ENCODE peak calls at places on chromosomes 5 and 9, in seven cellular contexts. C, M, X, B, A, G and T are unnamed samples.

GRCh38 chr9:135857371-135857786 is 50.0 kb downstream of the CAMSAP1 start:
- DNase-seq in C (peak; percentile 75), M (peak; percentile 55), X (no peak), B (no peak), A (no peak), G (no peak), T (no peak)

GRCh38 chr9:128887914-128888350 is 6.0 kb downstream of the LRRC8A start:
- DNase-seq in C (no peak), M (peak; percentile 37), X (no peak), B (no peak), A (no peak), G (no peak), T (no peak)

GRCh38 chr5:171390883-171391677 is 3.4 kb downstream of the NPM1 start:
- DNase-seq in C (no peak), M (no peak), X (no peak), B (no peak), A (no peak), G (no peak), T (no peak)

GRCh38 chr5:54630738-54631369 is 113.3 kb downstream of the SNX18 start:
- DNase-seq in C (no peak), M (peak; percentile 36), X (no peak), B (no peak), A (no peak), G (peak; percentile 78), T (no peak)

GRCh38 chr5:31049933-31050704 is 143.4 kb upstream of the CDH6 start:
- DNase-seq in C (peak; percentile 45), M (no peak), X (no peak), B (no peak), A (no peak), G (no peak), T (no peak)

GRCh38 chr5:107542428-107542827 is 128.3 kb downstream of the EFNA5 start:
- DNase-seq in C (peak; percentile 96), M (peak; percentile 90), X (peak; percentile 34), B (peak; percentile 95), A (no peak), G (peak; percentile 86), T (no peak)

GRCh38 chr5:5418764-5419163 is 3.7 kb upstream of the ICE1 start:
- DNase-seq in C (no peak), M (no peak), X (no peak), B (peak; percentile 31), A (no peak), G (no peak), T (no peak)

GRCh38 chr5:173456751-173457171 is 128.5 kb upstream of the STC2 start:
- DNase-seq in C (peak; percentile 98), M (peak; percentile 37), X (no peak), B (no peak), A (no peak), G (no peak), T (no peak)

GRCh38 chr5:97044057-97044456 is 98.4 kb downstream of the LIX1 start:
- DNase-seq in C (peak; percentile 49), M (peak; percentile 9), X (peak; percentile 16), B (no peak), A (no peak), G (no peak), T (no peak)

GRCh38 chr5:109411627-109412026 is 1.9 kb upstream of the PJA2 start:
- DNase-seq in C (peak; percentile 73), M (peak; percentile 95), X (no peak), B (no peak), A (no peak), G (no peak), T (no peak)

GRCh38 chr5:72955143-72955767 is 586 bp upstream of the FCHO2 start:
- DNase-seq in C (no peak), M (no peak), X (peak; percentile 88), B (no peak), A (no peak), G (peak; percentile 90), T (no peak)

GRCh38 chr9:87282477-87282991 is 215.1 kb upstream of the DAPK1 start:
- DNase-seq in C (no peak), M (no peak), X (no peak), B (no peak), A (no peak), G (no peak), T (no peak)

GRCh38 chr9:112061152-112061740 is 113.9 kb downstream of the SUSD1 start:
- DNase-seq in C (peak; percentile 90), M (peak; percentile 97), X (peak; percentile 24), B (no peak), A (no peak), G (peak; percentile 88), T (peak; percentile 48)

GRCh38 chr9:96441798-96442445 is 8.0 kb upstream of the HABP4 start:
- DNase-seq in C (peak; percentile 59), M (peak; percentile 44), X (no peak), B (no peak), A (no peak), G (no peak), T (no peak)

GRCh38 chr5:97840643-97841042 is 657.6 kb upstream of the RIOK2 start:
- DNase-seq in C (peak; percentile 18), M (no peak), X (no peak), B (no peak), A (no peak), G (no peak), T (no peak)

GRCh38 chr9:68714416-68715180 is 9.6 kb downstream of the PIP5K1B start:
- DNase-seq in C (no peak), M (no peak), X (no peak), B (peak; percentile 26), A (no peak), G (no peak), T (no peak)

GRCh38 chr9:87336407-87336806 is 161.3 kb upstream of the DAPK1 start:
- DNase-seq in C (peak; percentile 4), M (peak; percentile 10), X (no peak), B (peak; percentile 60), A (no peak), G (no peak), T (no peak)

GRCh38 chr9:2743937-2744529 is 26.7 kb downstream of the KCNV2 start:
- DNase-seq in C (no peak), M (no peak), X (no peak), B (no peak), A (no peak), G (no peak), T (no peak)

GRCh38 chr9:89969881-89970639 is 365.2 kb downstream of the GADD45G start:
- DNase-seq in C (no peak), M (no peak), X (no peak), B (no peak), A (no peak), G (no peak), T (no peak)
- H3K27ac ChIP-seq in C (no peak overlapping the region), M (no peak overlapping the region), X (no peak overlapping the region), B (no peak overlapping the region), A (no peak overlapping the region), G (no peak overlapping the region), T (no peak overlapping the region)

GRCh38 chr9:29456940-29457339 is 1883.7 kb upstream of the C9orf72 start:
- DNase-seq in C (peak; percentile 81), M (peak; percentile 5), X (no peak), B (no peak), A (no peak), G (no peak), T (no peak)
- H3K9me3 ChIP-seq in C (no peaks in the 10 kb centered on the region), M (no peaks in the 10 kb centered on the region), X (peaks cover 24% of the 10 kb centered on the region), B (no peaks in the 10 kb centered on the region), A (no peaks in the 10 kb centered on the region), G (no peaks in the 10 kb centered on the region), T (no peaks in the 10 kb centered on the region)

GRCh38 chr5:138909734-138910133 is 34.6 kb upstream of the LRRTM2 start:
- DNase-seq in C (no peak), M (no peak), X (no peak), B (no peak), A (no peak), G (no peak), T (no peak)

GRCh38 chr5:138910546-138911185 is 35.5 kb upstream of the LRRTM2 start:
- DNase-seq in C (no peak), M (no peak), X (no peak), B (no peak), A (no peak), G (no peak), T (no peak)

GRCh38 chr5:138913773-138914172 is 38.6 kb upstream of the LRRTM2 start:
- DNase-seq in C (no peak), M (no peak), X (no peak), B (peak; percentile 26), A (no peak), G (no peak), T (no peak)

GRCh38 chr5:138912093-138912492 is 37.0 kb upstream of the LRRTM2 start:
- DNase-seq in C (no peak), M (no peak), X (no peak), B (peak; percentile 57), A (no peak), G (no peak), T (no peak)

GRCh38 chr5:138911441-138911840 is 36.3 kb upstream of the LRRTM2 start:
- DNase-seq in C (no peak), M (no peak), X (no peak), B (no peak), A (no peak), G (no peak), T (no peak)
- H3K36me3 ChIP-seq in C (no peaks in the 10 kb centered on the region), M (peaks cover 2% of the 10 kb centered on the region), X (no peaks in the 10 kb centered on the region), B (peaks cover 27% of the 10 kb centered on the region), A (no peaks in the 10 kb centered on the region), G (no peaks in the 10 kb centered on the region), T (no peaks in the 10 kb centered on the region)

DNA sequence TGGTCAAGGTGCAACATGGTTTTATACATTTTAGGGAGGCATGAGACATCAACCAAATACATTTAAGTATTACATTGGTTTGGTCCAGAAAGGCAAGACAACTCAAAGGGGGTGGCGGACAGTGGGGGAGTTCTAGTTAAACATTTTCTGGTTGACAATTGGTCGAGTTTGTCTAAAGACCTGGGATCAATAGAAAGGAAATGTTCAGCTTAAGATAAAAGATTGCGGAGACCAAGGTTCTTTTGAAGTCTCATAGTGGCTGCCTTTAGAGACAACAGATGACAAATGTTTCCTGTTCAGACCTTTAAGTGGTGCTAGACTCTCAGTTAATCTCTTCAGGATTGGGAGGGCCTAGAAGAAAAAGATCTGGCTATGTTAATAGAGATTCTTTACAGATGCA is 47.7 kb upstream of the TTC39B start:
- DNase-seq in C (no peak), M (no peak), X (no peak), B (no peak), A (no peak), G (no peak), T (no peak)
- H3K27ac ChIP-seq in C (no peak overlapping the region), M (no peak overlapping the region), X (no peak overlapping the region), B (no peak overlapping the region), A (no peak overlapping the region), G (no peak overlapping the region), T (no peak overlapping the region)